ENCODE peak calls at places on chromosomes 7 and 10, in five cellular contexts. T is A673, J is GM23338, Y is fibroblast of lung, Q is keratinocyte. Z is an unnamed sample. For H3K36me3, the result is how much of the 10 kb centered on the place peaks cover.

GRCh38 chr7:92461027-92462003 is 14.0 kb downstream of the GATAD1 start:
- DNase-seq in T (peak), J (peak), Y (peak), Q (no peak), Z (peak)

GRCh38 chr10:130423455-130424305 is 287.5 kb downstream of the GLRX3 start:
- DNase-seq in T (no peak), J (no peak), Y (no peak), Q (no peak), Z (no peak)

GRCh38 chr7:137904826-137905225 is 58.1 kb upstream of the DGKI start:
- DNase-seq in T (no peak), J (no peak), Y (peak), Q (no peak), Z (no peak)

GRCh38 chr7:148854975-148855374 is 29.1 kb downstream of the EZH2 start:
- DNase-seq in T (no peak), J (no peak), Y (no peak), Q (no peak), Z (no peak)

GRCh38 chr10:84237199-84238051 is 3.9 kb downstream of the LRIT1 start:
- DNase-seq in T (no peak), J (peak), Y (no peak), Q (no peak), Z (no peak)

GRCh38 chr7:125636320-125636962 is 706.8 kb upstream of the POT1 start:
- DNase-seq in T (no peak), J (no peak), Y (no peak), Q (no peak), Z (no peak)

GRCh38 chr7:106813705-106814305 is 51.3 kb upstream of the PIK3CG start:
- DNase-seq in T (no peak), J (no peak), Y (peak), Q (no peak), Z (no peak)

GRCh38 chr7:92306153-92306552 is 60.4 kb downstream of the ANKIB1 start:
- DNase-seq in T (no peak), J (no peak), Y (peak), Q (no peak), Z (peak)

GRCh38 chr7:27170494-27170811 is 3.7 kb downstream of the HOXA10 start:
- DNase-seq in T (no peak), J (no peak), Y (no peak), Q (no peak), Z (no peak)

GRCh38 chr10:111784936-111785465 is 398.6 kb downstream of the GPAM start:
- DNase-seq in T (no peak), J (peak), Y (no peak), Q (no peak), Z (no peak)

GRCh38 chr7:97357459-97357858 is 240.0 kb downstream of the SDHAF3 start:
- DNase-seq in T (no peak), J (no peak), Y (no peak), Q (no peak), Z (no peak)

GRCh38 chr10:114042895-114043531 is 653 bp upstream of the ADRB1 start:
- DNase-seq in T (peak), J (peak), Y (peak), Q (no peak), Z (peak)

GRCh38 chr10:25294032-25294926 is 119.5 kb downstream of the GPR158 start:
- DNase-seq in T (no peak), J (no peak), Y (peak), Q (no peak), Z (peak)

GRCh38 chr10:3869036-3869435 is 84.0 kb upstream of the KLF6 start:
- DNase-seq in T (no peak), J (no peak), Y (no peak), Q (no peak), Z (peak)

GRCh38 chr7:13414181-13414580 is 575.3 kb downstream of the ETV1 start:
- DNase-seq in T (no peak), J (no peak), Y (no peak), Q (no peak), Z (no peak)

GRCh38 chr10:88793747-88794299 is 8.7 kb upstream of the LIPM start:
- DNase-seq in T (peak), J (no peak), Y (peak), Q (no peak), Z (peak)

GRCh38 chr7:24922099-24922773 is 57.7 kb downstream of the OSBPL3 start:
- DNase-seq in T (no peak), J (no peak), Y (no peak), Q (no peak), Z (no peak)

GRCh38 chr7:73894851-73895441 is 34.0 kb downstream of the TMEM270 start:
- DNase-seq in T (no peak), J (no peak), Y (peak), Q (no peak), Z (peak)

GRCh38 chr7:95092332-95092731 is 184.9 kb downstream of the PPP1R9A start:
- DNase-seq in T (no peak), J (no peak), Y (no peak), Q (no peak), Z (no peak)

GRCh38 chr10:77101416-77101815 is 536.2 kb downstream of the KCNMA1 start:
- DNase-seq in T (no peak), J (no peak), Y (no peak), Q (no peak), Z (no peak)

GRCh38 chr7:20519641-20520040 is 95.8 kb upstream of the ABCB5 start:
- DNase-seq in T (no peak), J (no peak), Y (no peak), Q (no peak), Z (no peak)

GRCh38 chr7:99036531-99037175 is 107.3 kb downstream of the SMURF1 start:
- DNase-seq in T (peak), J (peak), Y (peak), Q (no peak), Z (no peak)

GRCh38 chr7:20343211-20343610 is 12.5 kb downstream of the ITGB8 start:
- DNase-seq in T (peak), J (peak), Y (no peak), Q (no peak), Z (no peak)

GRCh38 chr10:5570979-5571810 is 46.4 kb downstream of the CALML3 start:
- DNase-seq in T (no peak), J (no peak), Y (no peak), Q (no peak), Z (no peak)

GRCh38 chr10:103504181-103504783 is 10.8 kb downstream of the NEURL1 start:
- DNase-seq in T (no peak), J (no peak), Y (peak), Q (no peak), Z (peak)

GRCh38 chr7:2006921-2007381 is 225.8 kb downstream of the MAD1L1 start:
- DNase-seq in T (no peak), J (no peak), Y (no peak), Q (no peak), Z (no peak)

GRCh38 chr10:29715296-29715695 is 80.5 kb upstream of the SVIL start:
- DNase-seq in T (no peak), J (no peak), Y (no peak), Q (no peak), Z (no peak)

GRCh38 chr10:6379015-6379776 is 176.5 kb downstream of the PFKFB3 start:
- DNase-seq in T (no peak), J (no peak), Y (no peak), Q (no peak), Z (peak)

GRCh38 chr10:75187961-75188426 is 22.6 kb upstream of the VDAC2 start:
- DNase-seq in T (peak), J (peak), Y (peak), Q (no peak), Z (peak)

GRCh38 chr7:17593854-17594419 is 295.5 kb downstream of the AHR start:
- DNase-seq in T (no peak), J (peak), Y (no peak), Q (no peak), Z (no peak)

GRCh38 chr7:24316340-24316739 is 32.4 kb downstream of the NPY start:
- DNase-seq in T (no peak), J (no peak), Y (no peak), Q (no peak), Z (no peak)

GRCh38 chr10:74824184-74825032 is 2.0 kb upstream of the KAT6B start:
- DNase-seq in T (no peak), J (peak), Y (no peak), Q (no peak), Z (no peak)

GRCh38 chr7:51253157-51253556 is 63.5 kb downstream of the COBL start:
- DNase-seq in T (no peak), J (no peak), Y (no peak), Q (no peak), Z (no peak)

GRCh38 chr10:44865289-44865671 is 45.9 kb upstream of the TMEM72 start:
- DNase-seq in T (no peak), J (peak), Y (no peak), Q (no peak), Z (no peak)

DNA sequence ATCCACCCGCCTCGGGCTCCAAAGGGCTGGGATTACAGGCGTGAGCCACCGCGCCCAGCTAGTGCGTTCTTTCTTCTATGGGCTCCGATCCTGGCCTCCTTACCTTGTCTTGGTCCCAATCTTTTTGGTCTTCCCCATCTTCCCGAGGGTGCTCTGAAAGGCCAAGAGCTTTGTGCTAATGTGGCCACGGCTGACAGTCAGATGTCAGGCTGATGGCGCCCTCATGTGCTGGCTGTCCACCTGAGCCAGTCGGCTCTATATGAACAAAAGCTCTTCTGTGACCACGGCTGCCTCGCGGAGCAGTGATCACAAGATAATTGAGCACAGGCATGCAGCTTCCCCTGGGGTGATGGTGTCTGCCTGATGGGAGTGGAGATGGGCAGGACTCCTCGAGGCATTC is 11.0 kb upstream of the AHCYL2 start:
- DNase-seq in T (peak), J (peak), Y (no peak), Q (no peak), Z (no peak)
- TF ChIP-seq CTCF in T (peak), J (peak), Y (no peak), Q (peak), Z (peak)

DNA sequence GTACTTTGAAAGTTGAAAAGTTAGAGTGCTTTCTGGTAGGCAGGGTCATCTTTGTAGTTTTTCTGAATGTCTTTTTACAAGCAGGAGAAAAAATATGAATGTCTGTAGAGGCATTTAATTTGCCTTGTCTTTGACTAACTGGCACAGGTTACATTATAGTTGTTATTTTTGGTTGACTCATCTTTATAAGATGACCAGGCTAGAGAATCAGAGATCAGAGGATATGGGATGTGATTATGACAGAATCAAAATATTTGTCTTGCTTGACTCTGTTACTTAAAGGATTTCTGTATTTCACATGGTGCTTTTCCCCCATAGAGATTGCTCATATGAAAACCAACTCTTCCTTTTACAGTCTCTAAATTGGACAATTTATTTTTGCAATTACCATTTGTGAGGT is 2.4 kb downstream of the ZMYND11 start:
- DNase-seq in T (no peak), J (no peak), Y (peak), Q (no peak), Z (peak)
- H3K4me3 ChIP-seq in T (no peak), J (no peak), Y (no peak), Q (no peak), Z (no peak)

GRCh38 chr7:158976468-158976848 is 120.1 kb downstream of the DYNC2I1 start:
- DNase-seq in T (no peak), J (no peak), Y (no peak), Q (no peak), Z (no peak)

GRCh38 chr7:158979023-158979529 is 122.7 kb downstream of the DYNC2I1 start:
- DNase-seq in T (no peak), J (no peak), Y (no peak), Q (no peak), Z (no peak)

GRCh38 chr7:158975526-158976467 is 119.4 kb downstream of the DYNC2I1 start:
- DNase-seq in T (peak), J (no peak), Y (no peak), Q (no peak), Z (no peak)

GRCh38 chr7:158979635-158980351 is 123.4 kb downstream of the DYNC2I1 start:
- DNase-seq in T (no peak), J (no peak), Y (no peak), Q (no peak), Z (no peak)

DNA sequence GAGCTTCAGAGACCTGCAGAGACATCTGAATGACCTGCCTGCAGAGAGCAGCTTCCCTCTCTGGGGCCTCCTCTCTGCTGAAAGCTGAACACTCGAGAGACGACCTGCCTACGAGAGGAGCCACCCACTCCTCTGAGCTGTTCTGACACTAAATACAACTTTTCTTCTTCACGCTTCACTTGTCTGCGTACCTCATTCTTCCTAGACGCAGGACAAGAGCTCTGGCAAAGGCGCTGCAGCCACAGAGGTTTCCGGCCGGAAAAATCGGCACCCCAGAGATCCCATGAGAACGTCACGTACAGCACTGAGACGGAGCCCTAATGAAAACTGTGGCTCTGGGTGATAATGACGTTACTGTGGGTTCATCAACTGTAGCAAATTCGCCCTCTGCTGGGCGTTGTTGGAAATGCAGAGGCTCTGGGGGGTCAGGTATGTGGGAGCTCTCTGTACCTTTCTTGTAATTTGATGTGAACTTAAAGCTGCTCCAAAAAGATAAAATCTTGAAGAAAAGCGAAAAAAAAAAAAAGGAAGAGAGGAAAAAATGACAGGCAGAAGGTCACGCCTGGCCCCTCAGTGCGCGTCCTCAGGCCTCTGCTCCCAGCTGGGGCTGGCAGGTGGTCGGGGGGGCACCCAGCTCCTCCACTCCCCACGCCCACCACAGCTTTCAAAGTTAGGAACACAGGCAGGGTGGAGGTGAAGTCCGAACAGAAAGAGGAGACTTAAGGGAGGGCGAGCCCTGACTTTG is 120.7 kb downstream of the DYNC2I1 start:
- DNase-seq in T (peak), J (peak), Y (peak), Q (no peak), Z (peak)
- H3K36me3 ChIP-seq in T (under half), J (under half), Y (under half), Q (under half), Z (under half)

GRCh38 chr10:69225681-69226080 is 5.5 kb downstream of the HKDC1 start:
- DNase-seq in T (no peak), J (no peak), Y (no peak), Q (no peak), Z (no peak)

GRCh38 chr10:69229565-69229886 is 9.4 kb downstream of the HKDC1 start:
- DNase-seq in T (no peak), J (no peak), Y (no peak), Q (no peak), Z (no peak)

GRCh38 chr10:69224862-69225657 is 4.9 kb downstream of the HKDC1 start:
- DNase-seq in T (peak), J (no peak), Y (no peak), Q (no peak), Z (peak)

GRCh38 chr10:69228151-69228550 is 8.0 kb downstream of the HKDC1 start:
- DNase-seq in T (no peak), J (no peak), Y (no peak), Q (no peak), Z (no peak)

GRCh38 chr10:69226919-69227450 is 6.9 kb downstream of the HKDC1 start:
- DNase-seq in T (no peak), J (peak), Y (no peak), Q (no peak), Z (no peak)
- TF ChIP-seq CTCF in T (no peak), J (peak), Y (no peak), Q (no peak), Z (no peak)